ENCODE peak calls at places on chromosomes 16 and 17, in eight cellular contexts. One of them, this sample, is unnamed.

GRCh38 chr17:79923974-79924638 is 84.9 kb upstream of the CBX4 start:
- DNase-seq in C1 segment of cervical spinal cord: no peak
- DNase-seq in ureter: no peak
- DNase-seq in renal cortical epithelial cell: no peak
- DNase-seq in vagina: no peak
- DNase-seq in anterior cingulate cortex: peak; percentile 55
- DNase-seq in HTR-8/SVneo: peak; percentile 38
- DNase-seq in adrenal gland: no peak
- DNase-seq in this sample: no peak

GRCh38 chr17:48550313-48551205 is 5.7 kb upstream of the HOXB2 start:
- DNase-seq in C1 segment of cervical spinal cord: no peak
- DNase-seq in HTR-8/SVneo: no peak
- DNase-seq in anterior cingulate cortex: no peak
- DNase-seq in ureter: no peak
- DNase-seq in vagina: no peak
- DNase-seq in adrenal gland: no peak
- DNase-seq in renal cortical epithelial cell: no peak
- DNase-seq in this sample: no peak

GRCh38 chr17:7173687-7174602 is 5.2 kb downstream of the ASGR1 start:
- DNase-seq in C1 segment of cervical spinal cord: no peak
- DNase-seq in ureter: peak; percentile 70
- DNase-seq in vagina: no peak
- DNase-seq in adrenal gland: peak; percentile 62
- DNase-seq in anterior cingulate cortex: peak; percentile 19
- DNase-seq in renal cortical epithelial cell: no peak
- DNase-seq in HTR-8/SVneo: no peak
- DNase-seq in this sample: peak; percentile 47

GRCh38 chr16:87347932-87348615 is 30.9 kb upstream of the C16orf95 start:
- DNase-seq in adrenal gland: no peak
- DNase-seq in HTR-8/SVneo: no peak
- DNase-seq in anterior cingulate cortex: no peak
- DNase-seq in vagina: no peak
- DNase-seq in C1 segment of cervical spinal cord: no peak
- DNase-seq in ureter: no peak
- DNase-seq in renal cortical epithelial cell: no peak
- DNase-seq in this sample: no peak

GRCh38 chr16:77496934-77497333 is 62.1 kb upstream of the ADAMTS18 start:
- DNase-seq in renal cortical epithelial cell: peak; percentile 45
- DNase-seq in C1 segment of cervical spinal cord: no peak
- DNase-seq in ureter: no peak
- DNase-seq in anterior cingulate cortex: no peak
- DNase-seq in adrenal gland: no peak
- DNase-seq in vagina: no peak
- DNase-seq in HTR-8/SVneo: no peak
- DNase-seq in this sample: no peak

GRCh38 chr16:10519929-10520868 is 60.2 kb downstream of the EMP2 start:
- DNase-seq in HTR-8/SVneo: no peak
- DNase-seq in anterior cingulate cortex: no peak
- DNase-seq in C1 segment of cervical spinal cord: no peak
- DNase-seq in vagina: no peak
- DNase-seq in renal cortical epithelial cell: no peak
- DNase-seq in adrenal gland: no peak
- DNase-seq in ureter: no peak
- DNase-seq in this sample: no peak

GRCh38 chr17:71327376-71328059 is 793.3 kb upstream of the SOX9 start:
- DNase-seq in renal cortical epithelial cell: peak; percentile 22
- DNase-seq in vagina: no peak
- DNase-seq in adrenal gland: no peak
- DNase-seq in ureter: no peak
- DNase-seq in anterior cingulate cortex: no peak
- DNase-seq in HTR-8/SVneo: peak; percentile 10
- DNase-seq in C1 segment of cervical spinal cord: no peak
- DNase-seq in this sample: no peak

GRCh38 chr16:13492046-13492445 is 427.9 kb upstream of the ERCC4 start:
- DNase-seq in anterior cingulate cortex: no peak
- DNase-seq in adrenal gland: no peak
- DNase-seq in renal cortical epithelial cell: no peak
- DNase-seq in vagina: no peak
- DNase-seq in HTR-8/SVneo: no peak
- DNase-seq in C1 segment of cervical spinal cord: no peak
- DNase-seq in ureter: no peak
- DNase-seq in this sample: no peak

GRCh38 chr16:84042879-84043485 is 387 bp upstream of the SLC38A8 start:
- DNase-seq in ureter: no peak
- DNase-seq in renal cortical epithelial cell: no peak
- DNase-seq in HTR-8/SVneo: no peak
- DNase-seq in anterior cingulate cortex: no peak
- DNase-seq in adrenal gland: no peak
- DNase-seq in C1 segment of cervical spinal cord: no peak
- DNase-seq in vagina: no peak
- DNase-seq in this sample: no peak

GRCh38 chr17:73691321-73691766 is 47.1 kb upstream of the SDK2 start:
- DNase-seq in ureter: no peak
- DNase-seq in C1 segment of cervical spinal cord: no peak
- DNase-seq in HTR-8/SVneo: no peak
- DNase-seq in adrenal gland: no peak
- DNase-seq in anterior cingulate cortex: no peak
- DNase-seq in vagina: peak; percentile 90
- DNase-seq in renal cortical epithelial cell: no peak
- DNase-seq in this sample: no peak